ENCODE peak calls at places on chromosome 14, in nine cellular contexts. M, I, A, R, Z, O, Q, H and K are unnamed samples.

GRCh38 chr14:65866906-65867305 is 454.4 kb downstream of the FUT8 start:
- DNase-seq in O (no peak), H (no peak), Z (peak), I (no peak), R (no peak), M (no peak), Q (no peak), A (no peak), K (no peak)

GRCh38 chr14:39266871-39267591 is 33.3 kb downstream of the MIA2 start:
- DNase-seq in Q (peak), I (peak), R (peak), O (peak), A (peak), M (peak), Z (peak), H (peak), K (peak)

GRCh38 chr14:51593397-51593796 is 58.3 kb upstream of the FRMD6 start:
- DNase-seq in I (no peak), H (peak), R (no peak), M (no peak), Z (no peak), O (no peak), A (no peak), Q (no peak), K (peak)

GRCh38 chr14:65290830-65291229 is 121.7 kb upstream of the FUT8 start:
- DNase-seq in R (no peak), I (no peak), H (peak), A (no peak), Q (no peak), O (no peak), Z (no peak), M (no peak), K (peak)

GRCh38 chr14:61511558-61511924 is 183.8 kb upstream of the HIF1A start:
- DNase-seq in Q (no peak), M (no peak), A (no peak), Z (no peak), I (no peak), R (no peak), O (peak), H (no peak), K (peak)

GRCh38 chr14:94123296-94123695 is 6.1 kb downstream of the IFI27L2 start:
- DNase-seq in A (no peak), O (no peak), H (no peak), Z (no peak), M (no peak), I (no peak), Q (peak), R (no peak), K (no peak)

GRCh38 chr14:76929927-76930326 is 98.6 kb downstream of the IRF2BPL start:
- DNase-seq in Z (no peak), O (peak), A (no peak), I (peak), Q (no peak), H (no peak), M (no peak), R (no peak), K (peak)

GRCh38 chr14:105046891-105047282 is 18.3 kb downstream of the GPR132 start:
- DNase-seq in H (no peak), I (no peak), Q (no peak), A (no peak), R (no peak), M (no peak), Z (no peak), O (no peak), K (no peak)

GRCh38 chr14:68687746-68688145 is 105.1 kb downstream of the ZFP36L1 start:
- DNase-seq in I (no peak), M (no peak), Z (no peak), O (no peak), Q (no peak), R (no peak), H (peak), A (no peak), K (peak)

GRCh38 chr14:61398221-61398620 is 76.8 kb downstream of the PRKCH start:
- DNase-seq in M (no peak), Z (no peak), A (no peak), H (no peak), O (no peak), I (no peak), R (no peak), Q (no peak), K (no peak)

GRCh38 chr14:103072595-103073366 is 11.2 kb upstream of the LBHD2 start:
- DNase-seq in H (no peak), A (no peak), I (no peak), R (no peak), Z (no peak), Q (peak), O (no peak), M (no peak), K (no peak)

GRCh38 chr14:68403191-68403781 is 389.6 kb downstream of the ZFP36L1 start:
- DNase-seq in H (no peak), Z (no peak), Q (no peak), I (no peak), O (no peak), A (no peak), R (no peak), M (no peak), K (peak)

GRCh38 chr14:20684662-20685456 is 499 bp downstream of the RNASE4 start:
- DNase-seq in A (peak), I (peak), O (no peak), Q (peak), Z (no peak), R (no peak), H (peak), M (peak), K (peak)

GRCh38 chr14:95892142-95892541 is 15.5 kb downstream of the TUNAR start:
- DNase-seq in Z (no peak), H (no peak), A (no peak), O (no peak), R (no peak), Q (no peak), I (no peak), M (no peak), K (no peak)

GRCh38 chr14:68089146-68089715 is 269.7 kb downstream of the RAD51B start:
- DNase-seq in H (peak), I (no peak), Z (peak), Q (no peak), R (no peak), M (peak), O (no peak), A (no peak), K (peak)

GRCh38 chr14:92986254-92987147 is 63.6 kb downstream of the CHGA start:
- DNase-seq in Z (no peak), A (peak), M (no peak), R (no peak), H (peak), I (no peak), O (no peak), Q (no peak), K (peak)

GRCh38 chr14:89669209-89669608 is 252.2 kb upstream of the FOXN3 start:
- DNase-seq in A (no peak), R (no peak), O (no peak), Q (no peak), M (no peak), H (no peak), Z (no peak), I (peak), K (no peak)

GRCh38 chr14:21913759-21914158 is 240.1 kb upstream of the OR4E1 start:
- DNase-seq in R (peak), O (peak), Q (peak), I (no peak), Z (peak), M (peak), H (peak), A (peak), K (peak)

GRCh38 chr14:26444745-26445144 is 153.1 kb downstream of the NOVA1 start:
- DNase-seq in Z (no peak), H (peak), M (peak), O (no peak), Q (no peak), I (no peak), R (no peak), A (no peak), K (peak)

GRCh38 chr14:36070056-36071043 is 106.2 kb downstream of the PTCSC3 start:
- DNase-seq in Z (peak), R (peak), I (no peak), M (peak), Q (peak), O (no peak), A (no peak), H (peak), K (peak)

GRCh38 chr14:20873370-20874177 is 17.6 kb upstream of the RNASE3 start:
- DNase-seq in Q (peak), I (peak), Z (peak), M (peak), R (no peak), A (peak), O (peak), H (peak), K (peak)

GRCh38 chr14:31457665-31458659 is 656 bp upstream of the DTD2 start:
- DNase-seq in Q (no peak), Z (no peak), M (peak), I (no peak), O (no peak), R (no peak), H (no peak), A (no peak), K (peak)

GRCh38 chr14:100709252-100709955 is 17.3 kb upstream of the DLK1 start:
- DNase-seq in H (no peak), Z (no peak), A (no peak), M (peak), R (no peak), Q (no peak), O (no peak), I (no peak), K (peak)